ENCODE peak calls at places on chromosomes 5 and 9, in four cellular contexts. B is MCF 10A, T is HAP-1, H is H54. U is an unnamed sample.

GRCh38 chr5:103424008-103424407 is 138.6 kb downstream of the NUDT12 start:
- DNase-seq in B (no peak), T (no peak), H (no peak), U (no peak)

GRCh38 chr5:7873216-7873615 is 4.3 kb downstream of the MTRR start:
- DNase-seq in B (no peak), T (no peak), H (no peak), U (no peak)

GRCh38 chr5:31194458-31194808 is 947 bp downstream of the CDH6 start:
- DNase-seq in B (no peak), T (no peak), H (no peak), U (no peak)

GRCh38 chr5:154118832-154119442 is 71.6 kb upstream of the GALNT10 start:
- DNase-seq in B (no peak), T (no peak), H (peak), U (no peak)

GRCh38 chr5:52961238-52961637 is 27.9 kb upstream of the ITGA2 start:
- DNase-seq in B (peak), T (no peak), H (no peak), U (no peak)

GRCh38 chr9:13648676-13649075 is 369.2 kb upstream of the MPDZ start:
- DNase-seq in B (peak), T (no peak), H (no peak), U (no peak)

GRCh38 chr9:116115731-116116353 is 37.7 kb upstream of the PAPPA start:
- DNase-seq in B (no peak), T (no peak), H (no peak), U (no peak)

GRCh38 chr5:137751869-137752491 is 2.2 kb downstream of the HNRNPA0 start:
- DNase-seq in B (peak), T (peak), H (no peak), U (peak)

GRCh38 chr5:112004867-112005532 is 248.0 kb upstream of the NREP start:
- DNase-seq in B (no peak), T (no peak), H (no peak), U (no peak)

GRCh38 chr9:33048054-33048465 is 23.0 kb downstream of the DNAJA1 start:
- DNase-seq in B (no peak), T (no peak), H (no peak), U (no peak)

GRCh38 chr5:159098285-159099048 is 1.2 kb downstream of the EBF1 start:
- DNase-seq in B (no peak), T (no peak), H (no peak), U (no peak)

GRCh38 chr9:85224729-85225128 is 517.0 kb downstream of the AGTPBP1 start:
- DNase-seq in B (peak), T (no peak), H (peak), U (no peak)

GRCh38 chr5:175873090-175873454 is 1.7 kb downstream of the CPLX2 start:
- DNase-seq in B (no peak), T (no peak), H (no peak), U (no peak)

GRCh38 chr5:176809544-176810083 is 745 bp upstream of the UNC5A start:
- DNase-seq in B (no peak), T (no peak), H (no peak), U (no peak)

GRCh38 chr5:132859889-132860437 is 6.3 kb downstream of the GDF9 start:
- DNase-seq in B (no peak), T (no peak), H (no peak), U (no peak)

GRCh38 chr5:8396756-8397155 is 527.8 kb downstream of the MTRR start:
- DNase-seq in B (no peak), T (no peak), H (no peak), U (no peak)

GRCh38 chr5:116970318-116970717 is 395.7 kb upstream of the SEMA6A start:
- DNase-seq in B (peak), T (no peak), H (no peak), U (no peak)

GRCh38 chr9:76136986-76137385 is 246.5 kb downstream of the PCSK5 start:
- DNase-seq in B (peak), T (no peak), H (peak), U (peak)

GRCh38 chr5:31638286-31638685 is 645 bp upstream of the PDZD2 start:
- DNase-seq in B (no peak), T (no peak), H (no peak), U (no peak)

GRCh38 chr5:110784901-110785300 is 46.1 kb downstream of the SLC25A46 start:
- DNase-seq in B (peak), T (no peak), H (no peak), U (no peak)

GRCh38 chr5:132655821-132656773 is 1.9 kb upstream of the IL13 start:
- DNase-seq in B (no peak), T (no peak), H (no peak), U (no peak)

U was measured in NCI-H460.